ENCODE peak calls at places on chromosomes 6 and 20, in five cellular contexts. H, W, D, Y and I are unnamed samples.

GRCh38 chr6:170423814-170424633 is 117.5 kb downstream of the FAM120B start:
- DNase-seq in H (no peak), W (no peak), D (no peak), Y (no peak), I (no peak)

GRCh38 chr20:25622450-25623224 is 1.2 kb downstream of the NANP start:
- DNase-seq in H (no peak), W (no peak), D (no peak), Y (no peak), I (no peak)

GRCh38 chr6:3307436-3307835 is 48.7 kb downstream of the PSMG4 start:
- DNase-seq in H (no peak), W (no peak), D (no peak), Y (no peak), I (no peak)

GRCh38 chr6:150800596-150801310 is 64.7 kb upstream of the MTHFD1L start:
- DNase-seq in H (no peak), W (no peak), D (no peak), Y (peak; percentile 24), I (peak; percentile 23)

GRCh38 chr6:42745083-42745637 is 743 bp downstream of the TBCC start:
- DNase-seq in H (peak; percentile 62), W (peak; percentile 46), D (peak; percentile 19), Y (peak; percentile 23), I (peak; percentile 36)

GRCh38 chr6:2524090-2524489 is 226.6 kb downstream of the MYLK4 start:
- DNase-seq in H (no peak), W (no peak), D (no peak), Y (no peak), I (no peak)

GRCh38 chr6:169227116-169227515 is 26.5 kb downstream of the THBS2 start:
- DNase-seq in H (no peak), W (no peak), D (no peak), Y (no peak), I (no peak)

GRCh38 chr6:108555399-108556052 is 5.2 kb upstream of the FOXO3 start:
- DNase-seq in H (no peak), W (no peak), D (peak; percentile 52), Y (no peak), I (no peak)

GRCh38 chr6:112348891-112349736 is 2.0 kb downstream of the RFPL4B start:
- DNase-seq in H (no peak), W (no peak), D (no peak), Y (peak; percentile 29), I (peak; percentile 40)